ENCODE peak calls at places on chromosomes 12 and 14, in eight cellular contexts. J is right lobe of liver, K is HFFc6, X is lower leg skin, A is GM06990, N is Peyer's patch, E is Panc1, Z is HFF-Myc. O is an unnamed sample.

GRCh38 chr14:90483551-90483950 is 86.7 kb downstream of the CALM1 start:
- DNase-seq in J (no peak), K (no peak), X (peak), A (no peak), N (peak), E (no peak), Z (no peak), O (no peak)

GRCh38 chr12:113479578-113480335 is 8.1 kb upstream of the LHX5 start:
- DNase-seq in J (no peak), K (no peak), X (no peak), A (no peak), N (no peak), E (no peak), Z (no peak), O (peak)

GRCh38 chr12:3097186-3097804 is 20.1 kb downstream of the TSPAN9 start:
- DNase-seq in J (peak), K (peak), X (peak), A (no peak), N (peak), E (no peak), Z (no peak), O (peak)

GRCh38 chr12:127107744-127108143 is 1159.2 kb upstream of the TMEM132C start:
- DNase-seq in J (no peak), K (peak), X (no peak), A (no peak), N (no peak), E (no peak), Z (no peak), O (no peak)

GRCh38 chr12:21975293-21975692 is 34.1 kb upstream of the ABCC9 start:
- DNase-seq in J (no peak), K (no peak), X (no peak), A (no peak), N (no peak), E (no peak), Z (no peak), O (no peak)

GRCh38 chr14:68011629-68012028 is 192.1 kb downstream of the RAD51B start:
- DNase-seq in J (no peak), K (peak), X (no peak), A (no peak), N (no peak), E (no peak), Z (no peak), O (no peak)

GRCh38 chr12:14618990-14619389 is 51.3 kb upstream of the PLBD1 start:
- DNase-seq in J (no peak), K (no peak), X (no peak), A (no peak), N (no peak), E (no peak), Z (no peak), O (no peak)

GRCh38 chr14:95183532-95184412 is 26.4 kb upstream of the DICER1 start:
- DNase-seq in J (no peak), K (no peak), X (no peak), A (no peak), N (no peak), E (no peak), Z (no peak), O (no peak)

GRCh38 chr14:20494935-20495766 is 10.2 kb upstream of the RNASE10 start:
- DNase-seq in J (no peak), K (no peak), X (no peak), A (no peak), N (no peak), E (no peak), Z (no peak), O (no peak)

GRCh38 chr12:123675436-123675835 is 4.5 kb downstream of the TCTN2 start:
- DNase-seq in J (no peak), K (no peak), X (no peak), A (no peak), N (no peak), E (no peak), Z (no peak), O (no peak)

GRCh38 chr14:88895116-88895515 is 70.7 kb downstream of the TTC8 start:
- DNase-seq in J (no peak), K (peak), X (no peak), A (no peak), N (no peak), E (no peak), Z (peak), O (no peak)

GRCh38 chr12:7797698-7798398 is 8.6 kb downstream of the NANOG start:
- DNase-seq in J (no peak), K (no peak), X (peak), A (no peak), N (peak), E (no peak), Z (no peak), O (no peak)

GRCh38 chr12:75553398-75553797 is 42.0 kb upstream of the KRR1 start:
- DNase-seq in J (no peak), K (no peak), X (no peak), A (no peak), N (no peak), E (no peak), Z (no peak), O (no peak)

GRCh38 chr12:74111688-74112360 is 425.8 kb upstream of the ATXN7L3B start:
- DNase-seq in J (no peak), K (no peak), X (no peak), A (no peak), N (no peak), E (no peak), Z (no peak), O (peak)

GRCh38 chr12:87320724-87321123 is 708.5 kb downstream of the C12orf50 start:
- DNase-seq in J (no peak), K (no peak), X (no peak), A (no peak), N (no peak), E (no peak), Z (no peak), O (no peak)

GRCh38 chr12:47900101-47900479 is 4.7 kb downstream of the VDR start:
- DNase-seq in J (no peak), K (no peak), X (no peak), A (no peak), N (peak), E (no peak), Z (no peak), O (no peak)

GRCh38 chr12:47903151-47903611 is 1.6 kb downstream of the VDR start:
- DNase-seq in J (no peak), K (peak), X (no peak), A (no peak), N (peak), E (no peak), Z (no peak), O (no peak)

GRCh38 chr12:47902131-47902639 is 2.6 kb downstream of the VDR start:
- DNase-seq in J (no peak), K (no peak), X (no peak), A (no peak), N (peak), E (no peak), Z (no peak), O (no peak)

GRCh38 chr12:47900480-47901129 is 4.2 kb downstream of the VDR start:
- DNase-seq in J (peak), K (no peak), X (peak), A (no peak), N (peak), E (no peak), Z (no peak), O (peak)

DNA sequence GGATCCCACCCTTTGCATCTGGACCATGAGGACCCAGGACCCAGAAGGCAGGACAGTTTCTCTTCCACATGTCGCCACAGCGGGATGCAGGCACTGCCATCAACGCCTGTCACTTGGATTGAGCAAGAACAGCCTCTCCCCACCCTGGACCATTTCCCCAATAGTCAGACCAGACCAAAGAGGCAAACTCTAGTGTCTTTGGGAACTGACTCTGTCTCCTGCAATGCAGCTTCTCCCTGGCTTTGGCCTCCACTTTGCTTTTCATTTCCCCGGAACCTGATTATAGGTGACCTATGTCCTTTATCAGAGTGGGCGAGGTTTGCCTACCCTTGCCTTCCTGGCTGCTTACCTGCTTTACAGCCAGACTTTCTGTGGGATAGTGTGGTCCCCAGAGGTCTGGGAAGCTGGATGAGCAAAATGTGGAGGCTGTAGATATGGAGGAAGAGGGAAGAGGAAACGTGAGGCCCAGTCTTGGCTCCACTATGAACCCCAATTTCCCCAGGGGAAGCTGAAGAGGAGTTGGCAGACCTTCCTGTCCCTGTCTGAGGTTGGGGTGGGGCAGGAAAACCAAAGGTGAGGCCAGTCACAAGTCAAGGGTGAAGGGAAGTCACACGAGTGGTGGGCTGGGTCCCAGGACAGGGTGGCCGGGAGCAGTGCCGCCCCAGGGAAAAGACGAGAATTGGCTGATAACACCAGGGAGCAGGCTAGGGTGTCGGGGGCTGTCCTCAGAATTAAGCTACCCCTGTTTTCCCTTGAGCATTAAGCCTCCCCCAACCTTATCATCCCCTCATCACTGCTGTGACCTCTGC is 3.3 kb downstream of the VDR start:
- DNase-seq in J (no peak), K (no peak), X (peak), A (no peak), N (peak), E (no peak), Z (no peak), O (no peak)
- TF ChIP-seq CTCF in J (no peak), K (no peak), X (no peak), A (no peak), N (no peak), E (no peak), Z (no peak), O (no peak)

DNA sequence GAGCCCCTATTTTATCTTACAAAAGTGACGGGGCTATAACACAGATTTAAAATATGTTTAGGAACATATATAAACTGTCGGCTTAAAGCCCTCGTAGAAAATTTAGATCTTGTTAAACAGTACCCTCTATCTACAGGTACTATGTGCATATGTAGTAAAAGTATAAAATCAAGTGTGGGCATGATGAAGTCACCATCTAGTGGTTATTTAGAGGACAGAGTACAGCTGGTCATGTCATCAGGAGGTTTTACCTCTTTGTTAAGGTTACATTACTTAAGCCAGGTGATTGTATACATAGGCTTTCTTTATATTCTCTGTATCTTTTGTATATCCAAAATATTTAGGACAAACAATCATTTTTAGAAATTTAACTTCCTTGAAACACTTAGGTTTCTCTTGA is 18.2 kb upstream of the TNS2 start:
- DNase-seq in J (no peak), K (no peak), X (no peak), A (no peak), N (no peak), E (no peak), Z (no peak), O (no peak)
- TF ChIP-seq CTCF in J (no peak), K (peak), X (no peak), A (no peak), N (no peak), E (no peak), Z (no peak), O (no peak)

GRCh38 chr14:61891251-61891650 is 129.0 kb downstream of the SNAPC1 start:
- DNase-seq in J (no peak), K (peak), X (no peak), A (no peak), N (no peak), E (no peak), Z (no peak), O (no peak)

GRCh38 chr14:61891810-61892209 is 129.6 kb downstream of the SNAPC1 start:
- DNase-seq in J (no peak), K (no peak), X (no peak), A (no peak), N (no peak), E (no peak), Z (no peak), O (no peak)

GRCh38 chr14:61898568-61898967 is 136.3 kb downstream of the SNAPC1 start:
- DNase-seq in J (no peak), K (no peak), X (no peak), A (no peak), N (no peak), E (no peak), Z (no peak), O (no peak)

GRCh38 chr14:61893371-61893940 is 131.2 kb downstream of the SNAPC1 start:
- DNase-seq in J (no peak), K (no peak), X (no peak), A (no peak), N (no peak), E (no peak), Z (no peak), O (no peak)

GRCh38 chr14:61894452-61895077 is 132.3 kb downstream of the SNAPC1 start:
- DNase-seq in J (peak), K (peak), X (no peak), A (no peak), N (peak), E (peak), Z (peak), O (peak)
- TF ChIP-seq CTCF in J (peak), K (peak), X (no peak), A (peak), N (peak), E (peak), Z (peak), O (peak)

GRCh38 chr12:48716493-48717251 is at the start of gene CCNT1:
- DNase-seq in J (peak), K (peak), X (peak), A (peak), N (peak), E (peak), Z (peak), O (peak)

GRCh38 chr12:48716168-48716492 is 377 bp downstream of the CCNT1 start:
- DNase-seq in J (no peak), K (no peak), X (no peak), A (no peak), N (no peak), E (no peak), Z (no peak), O (no peak)

GRCh38 chr12:48712209-48712608 is 4.3 kb downstream of the CCNT1 start:
- DNase-seq in J (no peak), K (no peak), X (no peak), A (no peak), N (no peak), E (no peak), Z (no peak), O (no peak)

GRCh38 chr12:48717252-48717695 is 767 bp upstream of the CCNT1 start:
- DNase-seq in J (no peak), K (no peak), X (no peak), A (peak), N (no peak), E (peak), Z (no peak), O (no peak)
- TF ChIP-seq CTCF in J (no peak), K (no peak), X (no peak), A (no peak), N (no peak), E (no peak), Z (no peak), O (no peak)

GRCh38 chr14:100671386-100671901 is 55.2 kb upstream of the DLK1 start:
- DNase-seq in J (no peak), K (no peak), X (no peak), A (no peak), N (no peak), E (no peak), Z (no peak), O (no peak)

GRCh38 chr14:100669011-100669412 is 57.7 kb upstream of the DLK1 start:
- DNase-seq in J (no peak), K (no peak), X (no peak), A (no peak), N (no peak), E (no peak), Z (no peak), O (no peak)

GRCh38 chr14:100671906-100672305 is 54.8 kb upstream of the DLK1 start:
- DNase-seq in J (no peak), K (no peak), X (no peak), A (no peak), N (no peak), E (no peak), Z (no peak), O (no peak)

GRCh38 chr14:100669468-100669867 is 57.2 kb upstream of the DLK1 start:
- DNase-seq in J (no peak), K (no peak), X (no peak), A (no peak), N (no peak), E (no peak), Z (no peak), O (no peak)

GRCh38 chr14:100670017-100670974 is 56.4 kb upstream of the DLK1 start:
- DNase-seq in J (no peak), K (no peak), X (no peak), A (no peak), N (no peak), E (no peak), Z (no peak), O (no peak)
- TF ChIP-seq CTCF in J (no peak), K (peak), X (no peak), A (no peak), N (no peak), E (no peak), Z (no peak), O (no peak)

O was measured in upper lobe of right lung.